ENCODE peak calls at places on chromosomes 7 and 10, in four cellular contexts. D is mesendoderm, T is H1, M is H9. R is an unnamed sample.

GRCh38 chr10:89476676-89477075 is 58.7 kb downstream of the SLC16A12 start:
- DNase-seq in M (no peak), D (no peak), T (no peak), R (peak)

GRCh38 chr7:75946207-75946855 is 31.4 kb downstream of the POR start:
- DNase-seq in M (no peak), D (no peak), T (no peak), R (no peak)

GRCh38 chr7:22147113-22147512 is 201.4 kb upstream of the CDCA7L start:
- DNase-seq in D (no peak), T (no peak), M (no peak), R (no peak)

GRCh38 chr7:33581239-33581638 is 324.1 kb upstream of the BMPER start:
- DNase-seq in M (no peak), T (no peak), D (no peak), R (no peak)

GRCh38 chr10:34290412-34291082 is 524.5 kb downstream of the PARD3 start:
- DNase-seq in T (no peak), D (no peak), M (no peak), R (peak)

GRCh38 chr7:97859606-97860204 is 12.5 kb downstream of the ASNS start:
- DNase-seq in T (no peak), M (no peak), D (no peak), R (peak)

GRCh38 chr7:74012842-74013249 is 15.1 kb upstream of the ELN start:
- DNase-seq in T (no peak), D (peak), M (peak), R (peak)

GRCh38 chr10:97494863-97495506 is 3.2 kb downstream of the MMS19 start:
- DNase-seq in M (peak), T (no peak), D (peak), R (peak)

GRCh38 chr7:82444220-82445049 is 858 bp upstream of the CACNA2D1 start:
- DNase-seq in D (peak), T (no peak), M (peak), R (no peak)

GRCh38 chr7:139488810-139489209 is 5.3 kb upstream of the KLRG2 start:
- DNase-seq in T (no peak), D (peak), M (no peak), R (no peak)

GRCh38 chr7:64908358-64908757 is 5.3 kb downstream of the ZNF273 start:
- DNase-seq in T (no peak), D (no peak), M (no peak), R (no peak)

GRCh38 chr10:89283174-89283987 is 18.5 kb upstream of the IFIT2 start:
- DNase-seq in D (no peak), M (no peak), T (no peak), R (peak)

GRCh38 chr10:114290038-114290437 is 51.0 kb downstream of the VWA2 start:
- DNase-seq in D (no peak), T (no peak), M (no peak), R (no peak)

GRCh38 chr10:132730566-132730953 is 55.4 kb downstream of the NKX6-2 start:
- DNase-seq in T (no peak), M (no peak), D (no peak), R (no peak)

GRCh38 chr7:26156454-26157365 is 4.7 kb downstream of the NFE2L3 start:
- DNase-seq in D (peak), T (no peak), M (no peak), R (peak)

GRCh38 chr10:30798621-30799020 is 169.1 kb upstream of the LYZL2 start:
- DNase-seq in T (no peak), M (no peak), D (no peak), R (no peak)

GRCh38 chr10:87090779-87091178 is 3.9 kb downstream of the GLUD1 start:
- DNase-seq in D (peak), M (no peak), T (no peak), R (no peak)

GRCh38 chr7:44847509-44847919 is 373 bp downstream of the H2AZ2 start:
- DNase-seq in D (peak), M (no peak), T (peak), R (peak)

GRCh38 chr10:95242581-95243317 is 48.1 kb downstream of the PDLIM1 start:
- DNase-seq in M (peak), D (peak), T (no peak), R (peak)

GRCh38 chr7:47347986-47348385 is 233.9 kb downstream of the TNS3 start:
- DNase-seq in T (no peak), D (no peak), M (no peak), R (no peak)

GRCh38 chr7:37945336-37945735 is 24.9 kb downstream of the EPDR1 start:
- DNase-seq in M (no peak), T (no peak), D (peak), R (no peak)

GRCh38 chr10:95290801-95291633 is at the start of gene PDLIM1:
- DNase-seq in T (no peak), M (peak), D (peak), R (peak)

GRCh38 chr7:70678621-70679251 is 453.2 kb upstream of the GALNT17 start:
- DNase-seq in T (no peak), D (no peak), M (no peak), R (peak)

GRCh38 chr10:132245056-132245455 is 58.3 kb downstream of the DPYSL4 start:
- DNase-seq in M (no peak), T (no peak), D (no peak), R (no peak)

GRCh38 chr7:21923663-21924062 is 22.0 kb downstream of the CDCA7L start:
- DNase-seq in T (no peak), D (peak), M (no peak), R (peak)

GRCh38 chr10:89001024-89001423 is 10.4 kb downstream of the FAS start:
- DNase-seq in T (no peak), M (no peak), D (no peak), R (no peak)

GRCh38 chr10:132383751-132384181 is 13.2 kb upstream of the PWWP2B start:
- DNase-seq in T (no peak), M (no peak), D (no peak), R (no peak)

GRCh38 chr10:102347236-102347828 is 48.2 kb upstream of the NFKB2 start:
- DNase-seq in M (peak), D (peak), T (peak), R (peak)

GRCh38 chr10:93074137-93074596 is 474 bp downstream of the CYP26A1 start:
- DNase-seq in T (no peak), D (peak), M (peak), R (no peak)

GRCh38 chr10:81848514-81848913 is 26.5 kb upstream of the NRG3 start:
- DNase-seq in M (no peak), T (no peak), D (no peak), R (no peak)

GRCh38 chr7:46754135-46754730 is 827.7 kb downstream of the TNS3 start:
- DNase-seq in T (no peak), D (no peak), M (no peak), R (peak)

GRCh38 chr10:3481496-3481895 is 303.5 kb downstream of the KLF6 start:
- DNase-seq in M (no peak), T (no peak), D (no peak), R (no peak)

GRCh38 chr10:104258209-104258608 is 3.5 kb downstream of the GSTO1 start:
- DNase-seq in D (no peak), T (no peak), M (no peak), R (no peak)

GRCh38 chr7:50618281-50618680 is 53.1 kb upstream of the DDC start:
- DNase-seq in D (no peak), M (no peak), T (no peak), R (no peak)
- H3K56ac ChIP-seq in D (no peak), M (no peak), T (no peak), R (no peak)

DNA sequence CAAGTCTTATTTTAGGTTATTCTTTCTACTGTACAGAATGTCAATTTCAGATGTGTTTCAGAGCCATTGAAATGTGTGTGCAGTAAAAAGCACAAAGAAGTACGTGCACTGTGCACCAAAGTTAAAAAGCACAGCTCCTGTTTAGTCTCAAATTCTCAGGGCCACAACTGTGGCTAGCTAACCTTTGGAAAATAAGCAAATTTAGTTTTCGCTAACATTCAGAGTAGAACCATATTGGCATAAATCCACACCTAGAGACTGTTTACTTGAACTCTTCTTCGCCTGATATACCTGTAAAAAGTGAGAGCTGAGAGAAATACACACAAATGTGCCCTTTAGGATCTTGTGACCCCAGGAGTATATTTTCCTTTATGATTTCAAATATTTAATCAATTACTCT is 353.9 kb downstream of the TFEC start:
- DNase-seq in D (no peak), M (no peak), T (no peak), R (no peak)
- H3K4me2 ChIP-seq in D (no peak), M (no peak), T (no peak), R (no peak)

DNA sequence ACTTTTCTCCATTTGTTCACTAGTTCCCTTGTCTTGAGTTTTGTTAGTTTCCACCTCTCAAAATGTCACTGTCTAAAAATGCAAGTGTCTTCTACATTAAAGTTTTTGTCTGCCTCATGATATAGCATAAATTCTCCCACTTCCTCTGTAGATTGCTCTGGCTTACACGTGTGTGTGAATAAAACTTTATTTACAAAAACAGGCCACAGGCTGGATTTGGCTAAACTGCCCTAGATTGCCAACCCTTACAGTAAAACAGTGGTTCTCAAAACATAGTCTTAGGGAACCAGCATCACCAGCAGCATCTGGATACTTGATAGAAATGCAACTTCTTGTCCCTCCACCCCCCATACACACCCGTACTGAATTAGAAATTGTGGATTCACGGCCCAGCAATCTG is 207.8 kb downstream of the VTI1A start:
- DNase-seq in M (no peak), D (no peak), T (no peak), R (no peak)
- H3K56ac ChIP-seq in M (no peak), D (no peak), T (no peak), R (no peak)

DNA sequence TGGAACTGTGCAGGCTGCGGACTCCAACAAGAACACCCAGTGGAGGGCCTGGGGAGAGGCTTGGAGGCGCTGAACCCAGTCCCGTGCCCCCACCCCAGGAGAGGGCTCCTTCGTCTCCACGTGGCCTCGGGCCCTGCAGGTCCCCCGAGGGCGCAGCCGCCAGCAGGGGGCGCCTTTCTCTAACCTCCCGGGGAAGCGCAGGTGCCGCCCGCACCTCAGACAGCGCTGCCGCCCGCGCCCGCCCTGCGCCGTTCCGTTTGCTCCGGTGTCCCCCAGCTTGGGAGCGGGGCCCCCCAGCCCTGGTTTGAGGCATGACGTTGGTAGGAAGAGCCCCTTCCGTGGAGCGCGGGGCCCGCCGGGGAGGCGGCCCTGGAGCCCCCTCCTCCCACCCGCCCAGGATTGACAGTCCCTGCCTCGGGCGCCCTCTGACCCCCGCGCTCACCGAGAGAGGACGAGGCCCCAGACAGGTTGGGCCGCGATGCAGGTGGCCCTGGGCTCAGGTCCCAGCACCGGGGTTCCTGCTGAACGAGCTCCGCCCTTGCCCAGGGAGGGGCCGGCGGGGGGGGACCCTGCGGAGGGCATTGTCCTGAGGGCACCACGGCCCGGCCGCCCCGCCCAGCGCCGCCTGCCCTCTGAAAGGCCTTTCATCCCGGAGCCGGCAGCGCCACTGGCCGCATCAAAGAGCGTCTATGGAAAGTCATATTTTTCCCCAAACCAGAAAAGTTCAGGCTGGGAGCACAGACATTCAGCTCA is 42.9 kb downstream of the FOXL3 start:
- DNase-seq in D (peak), T (peak), M (peak), R (peak)
- H3K4me2 ChIP-seq in D (peak), T (peak), M (no peak), R (peak)

DNA sequence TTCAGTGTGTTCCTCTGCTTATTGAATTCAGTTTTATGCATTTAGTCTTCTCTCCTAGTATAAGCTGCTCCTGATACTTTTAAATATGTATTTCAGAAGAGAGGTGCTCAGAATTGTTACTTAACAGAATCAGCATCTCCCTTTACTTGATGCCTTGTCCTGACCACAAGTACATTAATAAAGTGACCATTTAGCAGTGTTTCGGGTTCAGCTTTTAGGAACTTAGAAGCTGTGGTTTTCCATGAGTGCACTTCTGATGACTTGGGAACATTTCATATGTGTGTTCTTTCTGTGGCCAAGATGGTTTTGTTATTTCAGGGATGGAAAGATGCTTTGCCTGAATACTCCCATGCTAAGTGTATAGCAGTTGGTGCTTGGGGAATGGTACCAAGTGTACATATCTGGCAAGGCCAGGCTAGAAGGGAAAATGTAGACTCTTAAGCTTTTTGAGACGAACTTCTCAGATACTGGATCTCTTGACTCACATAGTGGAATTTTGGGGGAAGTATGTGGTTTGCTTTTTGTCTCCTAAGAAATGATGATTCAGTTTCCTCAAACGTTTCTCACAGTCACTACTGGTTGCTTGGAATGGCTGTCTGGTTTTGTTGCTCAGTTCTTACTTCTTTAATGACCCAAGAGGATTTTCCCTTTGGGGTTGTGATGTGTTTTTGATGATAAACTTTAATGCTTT is 17.2 kb downstream of the SGPL1 start:
- DNase-seq in M (no peak), D (no peak), T (no peak), R (peak)
- H3K56ac ChIP-seq in M (no peak), D (no peak), T (no peak), R (peak)

GRCh38 chr10:117184296-117184695 is 13.0 kb upstream of the KCNK18 start:
- DNase-seq in M (no peak), D (no peak), T (no peak), R (no peak)

GRCh38 chr10:117188399-117188798 is 8.9 kb upstream of the KCNK18 start:
- DNase-seq in D (no peak), T (no peak), M (no peak), R (no peak)

GRCh38 chr10:117189557-117189956 is 7.7 kb upstream of the KCNK18 start:
- DNase-seq in M (no peak), D (no peak), T (no peak), R (no peak)

GRCh38 chr10:117184821-117185220 is 12.5 kb upstream of the KCNK18 start:
- DNase-seq in M (no peak), T (no peak), D (no peak), R (no peak)

DNA sequence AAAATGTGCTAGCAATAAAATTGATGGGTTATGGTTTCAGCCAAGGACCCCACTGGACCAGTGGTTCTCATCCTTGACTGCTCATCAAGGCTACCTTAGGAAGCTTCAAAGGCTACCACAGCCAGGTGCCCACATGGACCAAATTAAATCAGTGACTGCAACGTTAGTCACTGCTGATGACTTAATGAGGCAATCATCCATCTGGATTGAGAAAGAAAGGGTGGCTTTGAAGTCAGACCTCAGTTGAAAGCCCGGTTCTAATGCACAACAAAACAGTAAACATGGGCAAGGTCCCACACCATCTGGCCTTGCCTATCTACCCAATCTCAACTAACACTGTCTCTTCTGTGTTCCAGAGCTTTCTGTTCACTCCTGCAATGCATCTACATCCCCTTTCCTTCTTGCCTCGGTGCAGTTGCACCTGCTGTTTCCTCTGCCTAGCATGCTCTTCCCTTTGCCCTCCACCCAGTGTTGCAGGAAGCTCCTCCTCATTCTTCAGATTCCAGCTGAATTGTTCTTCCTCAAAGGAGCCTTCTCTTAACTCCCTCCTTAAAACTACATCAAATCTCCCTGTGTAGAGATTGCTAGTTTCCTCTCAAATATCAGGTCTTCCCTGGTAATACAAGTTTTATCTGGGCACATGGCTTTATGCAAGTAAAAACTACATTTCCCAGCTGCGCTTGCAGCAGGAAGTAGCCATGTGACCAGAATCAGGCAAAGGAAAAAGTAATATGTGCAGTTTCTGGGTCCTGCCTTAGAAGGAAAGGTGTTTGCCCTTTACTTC is 10.3 kb upstream of the KCNK18 start:
- DNase-seq in M (no peak), T (no peak), D (peak), R (peak)
- H3K4me2 ChIP-seq in M (no peak), T (no peak), D (no peak), R (no peak)

GRCh38 chr7:115533785-115534184 is 496.8 kb downstream of the TFEC start:
- DNase-seq in T (no peak), M (no peak), D (no peak), R (peak)
- H3K56ac ChIP-seq in T (no peak), M (no peak), D (no peak), R (no peak)

DNA sequence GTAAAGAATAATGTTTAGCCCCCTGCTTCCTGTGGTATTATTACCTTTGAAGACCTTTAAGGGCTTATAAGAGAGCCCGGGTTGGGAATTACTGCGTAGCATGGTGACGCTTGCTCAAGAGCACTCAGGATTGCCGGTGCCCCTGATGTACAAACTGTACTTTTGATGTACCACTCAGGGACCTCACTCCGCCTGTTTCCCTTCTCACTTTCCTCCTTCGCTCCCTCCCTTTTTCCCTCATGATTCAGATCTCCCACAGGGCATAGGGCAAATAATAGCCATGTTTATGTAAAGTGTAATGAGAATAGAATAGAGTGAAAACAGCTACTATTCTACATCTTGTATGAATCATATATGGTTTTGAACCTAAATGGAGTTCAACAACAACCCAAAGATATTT is 77.8 kb upstream of the PDCD4 start:
- DNase-seq in M (no peak), D (no peak), T (no peak), R (peak)
- H3K4me2 ChIP-seq in M (no peak), D (no peak), T (no peak), R (no peak)

GRCh38 chr7:157335256-157335655 is 1.5 kb upstream of the DNAJB6 start:
- DNase-seq in D (no peak), M (no peak), T (no peak), R (no peak)

GRCh38 chr7:157335991-157336382 is 817 bp upstream of the DNAJB6 start:
- DNase-seq in D (peak), T (no peak), M (no peak), R (no peak)

GRCh38 chr7:157339777-157340677 is 3.2 kb downstream of the DNAJB6 start:
- DNase-seq in M (no peak), T (no peak), D (peak), R (peak)

GRCh38 chr7:157336383-157337315 is at the start of gene DNAJB6:
- DNase-seq in M (peak), D (peak), T (peak), R (peak)

GRCh38 chr7:157337316-157338149 is 729 bp downstream of the DNAJB6 start:
- DNase-seq in T (no peak), M (no peak), D (peak), R (peak)
- H3K56ac ChIP-seq in T (no peak), M (no peak), D (peak), R (peak)

GRCh38 chr7:134058980-134059379 is 68.2 kb upstream of the LRGUK start:
- DNase-seq in M (peak), T (no peak), D (peak), R (peak)
- H3K4me2 ChIP-seq in M (no peak), T (no peak), D (no peak), R (no peak)